ENCODE peak calls at places on chromosomes 5 and 9, in ten cellular contexts. Z is cardiac muscle cell, U is Calu3, Q is posterior vena cava, T is HTR-8/SVneo, S is spleen, W is amniotic stem cell, F is A673, V is COLO829, Y is A549. R is an unnamed sample.

GRCh38 chr5:118692811-118693342 is 295.5 kb downstream of the DTWD2 start:
- DNase-seq in U (no peak), W (no peak), Y (no peak), T (no peak), Q (peak; percentile 56), F (peak; percentile 2), S (no peak), Z (no peak), V (no peak), R (no peak)

GRCh38 chr5:68428232-68428811 is 212.8 kb downstream of the PIK3R1 start:
- DNase-seq in Q (no peak), V (no peak), W (no peak), U (no peak), Z (no peak), T (no peak), S (no peak), Y (no peak), F (no peak), R (no peak)

GRCh38 chr5:13524931-13525330 is 419.6 kb downstream of the DNAH5 start:
- DNase-seq in F (no peak), T (no peak), V (no peak), Y (no peak), Q (no peak), W (no peak), Z (no peak), S (no peak), U (no peak), R (no peak)

GRCh38 chr9:21413089-21414023 is 4.4 kb downstream of the IFNA8 start:
- DNase-seq in Q (no peak), F (no peak), V (no peak), W (no peak), S (no peak), Y (no peak), Z (no peak), U (no peak), T (no peak), R (no peak)

GRCh38 chr5:96453394-96453793 is 20.3 kb upstream of the PCSK1 start:
- DNase-seq in F (no peak), S (no peak), T (no peak), V (no peak), W (no peak), Q (no peak), Y (no peak), U (no peak), Z (no peak), R (no peak)

GRCh38 chr9:135910197-135910596 is 2.9 kb upstream of the CAMSAP1 start:
- DNase-seq in V (no peak), Q (peak; percentile 4), Z (no peak), U (no peak), Y (no peak), T (no peak), S (peak; percentile 0), W (no peak), F (no peak), R (no peak)

GRCh38 chr5:90096415-90097081 is 313.0 kb downstream of the CETN3 start:
- DNase-seq in T (peak; percentile 22), S (no peak), V (peak; percentile 4), Q (no peak), U (peak; percentile 74), Z (peak; percentile 78), F (peak; percentile 66), W (peak; percentile 52), Y (peak; percentile 62), R (no peak)

GRCh38 chr9:15211160-15211993 is 95.6 kb downstream of the TTC39B start:
- DNase-seq in F (peak; percentile 68), Q (no peak), U (peak; percentile 56), V (peak; percentile 35), T (peak; percentile 30), Y (peak; percentile 72), Z (peak; percentile 86), S (no peak), W (peak; percentile 30), R (no peak)

GRCh38 chr5:40981420-40981819 is 72.1 kb downstream of the C7 start:
- DNase-seq in U (no peak), F (no peak), W (no peak), V (no peak), Y (no peak), Q (no peak), T (no peak), S (no peak), Z (no peak), R (no peak)

GRCh38 chr5:140553657-140554056 is 3.6 kb downstream of the SRA1 start:
- DNase-seq in S (no peak), F (no peak), U (no peak), Y (no peak), Q (no peak), T (no peak), Z (no peak), V (no peak), W (no peak), R (no peak)

GRCh38 chr5:81750308-81751008 is 439 bp downstream of the SSBP2 start:
- DNase-seq in U (peak; percentile 47), W (no peak), Q (peak; percentile 83), Z (no peak), T (no peak), S (no peak), F (no peak), V (no peak), Y (no peak), R (no peak)

GRCh38 chr9:21381752-21382339 is 3.4 kb downstream of the IFNA2 start:
- DNase-seq in W (no peak), Q (no peak), T (no peak), U (no peak), V (peak; percentile 3), S (no peak), Z (no peak), F (no peak), Y (peak; percentile 46), R (no peak)

GRCh38 chr9:12718482-12719026 is 25.4 kb downstream of the TYRP1 start:
- DNase-seq in S (no peak), Q (no peak), Y (no peak), V (no peak), T (no peak), Z (peak; percentile 78), F (no peak), U (no peak), W (no peak), R (no peak)

GRCh38 chr5:36305571-36306326 is 4.0 kb upstream of the RANBP3L start:
- DNase-seq in Q (peak; percentile 77), Z (peak; percentile 75), V (peak; percentile 3), F (peak; percentile 60), Y (peak; percentile 36), U (peak; percentile 41), S (no peak), T (peak; percentile 51), W (peak; percentile 46), R (no peak)

GRCh38 chr9:133528887-133529262 is 4.1 kb upstream of the MYMK start:
- DNase-seq in S (no peak), F (no peak), Z (no peak), Q (no peak), V (no peak), U (no peak), Y (no peak), T (no peak), W (no peak), R (no peak)

GRCh38 chr5:155299342-155300006 is 285.9 kb downstream of the KIF4B start:
- DNase-seq in V (no peak), T (no peak), Q (no peak), Y (no peak), S (no peak), U (no peak), W (no peak), Z (no peak), F (no peak), R (no peak)

GRCh38 chr9:2817987-2818386 is 25.9 kb downstream of the PUM3 start:
- DNase-seq in Y (no peak), W (no peak), S (no peak), F (no peak), Q (no peak), U (peak; percentile 4), V (no peak), Z (peak; percentile 92), T (no peak), R (no peak)

GRCh38 chr5:74434124-74434899 is 206.2 kb downstream of the ENC1 start:
- DNase-seq in U (no peak), T (no peak), V (no peak), Y (no peak), Z (peak; percentile 32), W (no peak), Q (no peak), F (peak; percentile 73), S (no peak), R (no peak)

GRCh38 chr5:180135128-180135955 is 63.8 kb upstream of the RNF130 start:
- DNase-seq in Q (peak; percentile 78), S (peak; percentile 53), F (peak; percentile 5), Y (no peak), T (peak; percentile 71), U (peak; percentile 77), V (peak; percentile 49), W (no peak), Z (peak; percentile 79), R (peak; percentile 82)

GRCh38 chr9:136945333-136946227 is 537 bp downstream of the C8G start:
- DNase-seq in Z (no peak), T (no peak), U (no peak), V (no peak), W (no peak), Y (no peak), S (peak; percentile 87), Q (no peak), F (no peak), R (no peak)

GRCh38 chr5:119341452-119342349 is 14.1 kb upstream of the TNFAIP8 start:
- DNase-seq in F (no peak), Q (no peak), W (no peak), U (no peak), S (no peak), Y (no peak), V (no peak), T (no peak), Z (no peak), R (no peak)

GRCh38 chr5:61919920-61920319 is 386.1 kb upstream of the KIF2A start:
- DNase-seq in Z (no peak), W (no peak), T (no peak), U (peak; percentile 64), Y (peak; percentile 60), F (no peak), V (no peak), S (no peak), Q (no peak), R (no peak)

GRCh38 chr5:122129332-122129731 is at the start of gene ZNF474:
- DNase-seq in S (no peak), V (no peak), Z (peak; percentile 97), U (peak; percentile 76), Q (no peak), F (peak; percentile 42), T (peak; percentile 28), Y (peak; percentile 76), W (peak; percentile 91), R (no peak)

GRCh38 chr9:120107138-120107537 is 472.8 kb downstream of the CDK5RAP2 start:
- DNase-seq in U (no peak), F (no peak), S (no peak), Y (no peak), T (no peak), Z (no peak), W (no peak), Q (no peak), V (no peak), R (no peak)

GRCh38 chr9:86795861-86796497 is 151.3 kb downstream of the GAS1 start:
- DNase-seq in V (no peak), Q (no peak), U (no peak), Y (no peak), Z (peak; percentile 97), T (no peak), S (no peak), F (no peak), W (peak; percentile 45), R (no peak)

R was measured in mesenteric fat pad.